ENCODE peak calls at places on chromosomes 7 and 10, in six cellular contexts. F is midbrain; O is brain microvascular endothelial cell; X is stimulated activated CD4-positive, alpha-beta T cell treated with anti-CD3 and anti-CD28 coated beads, Interleukin-4, amount 100 ng/mL, for 1 hour; N is activated T-cell treated with anti-CD3 and anti-CD28 coated beads for 1 hour; J is renal cortical epithelial cell. A is an unnamed sample.

GRCh38 chr7:128890306-128891109 is 20.0 kb downstream of the KCP start:
- DNase-seq in F (no peak), O (no peak), X (no peak), N (no peak), J (no peak), A (no peak)

GRCh38 chr7:27641576-27642230 is 21.0 kb downstream of the HIBADH start:
- DNase-seq in F (no peak), O (peak; percentile 16), X (no peak), N (no peak), J (peak; percentile 81), A (no peak)

GRCh38 chr7:149241695-149242094 is 2.2 kb downstream of the ZNF212 start:
- DNase-seq in F (no peak), O (no peak), X (no peak), N (no peak), J (no peak), A (no peak)

GRCh38 chr7:76051840-76052239 is 3.9 kb downstream of the MDH2 start:
- DNase-seq in F (no peak), O (no peak), X (no peak), N (no peak), J (no peak), A (no peak)

GRCh38 chr10:23293145-23293724 is 51.4 kb downstream of the C10orf67 start:
- DNase-seq in F (peak; percentile 41), O (peak; percentile 21), X (peak; percentile 20), N (no peak), J (peak; percentile 32), A (peak; percentile 33)

GRCh38 chr7:76267107-76267834 is 35.2 kb upstream of the HSPB1 start:
- DNase-seq in F (no peak), O (no peak), X (no peak), N (no peak), J (no peak), A (no peak)

GRCh38 chr7:156836443-156836842 is 56.5 kb downstream of the LMBR1 start:
- DNase-seq in F (no peak), O (no peak), X (no peak), N (no peak), J (peak; percentile 40), A (no peak)

GRCh38 chr10:12418000-12418399 is 68.7 kb downstream of the CAMK1D start:
- DNase-seq in F (no peak), O (no peak), X (no peak), N (no peak), J (no peak), A (no peak)

GRCh38 chr10:102065561-102066420 is 642 bp downstream of the HPS6 start:
- DNase-seq in F (no peak), O (peak; percentile 5), X (peak; percentile 14), N (no peak), J (no peak), A (peak; percentile 13)

GRCh38 chr7:25025218-25025671 is 45.3 kb upstream of the OSBPL3 start:
- DNase-seq in F (no peak), O (peak; percentile 82), X (no peak), N (no peak), J (peak; percentile 95), A (no peak)

GRCh38 chr10:21807162-21807561 is 196.4 kb downstream of the DNAJC1 start:
- DNase-seq in F (no peak), O (no peak), X (no peak), N (no peak), J (no peak), A (no peak)

GRCh38 chr7:112337177-112337576 is 113.1 kb upstream of the IFRD1 start:
- DNase-seq in F (no peak), O (no peak), X (no peak), N (no peak), J (no peak), A (no peak)

GRCh38 chr7:133076142-133076541 is 5.7 kb downstream of the CHCHD3 start:
- DNase-seq in F (no peak), O (no peak), X (no peak), N (no peak), J (no peak), A (no peak)

GRCh38 chr7:55191926-55192692 is 173.0 kb upstream of the LANCL2 start:
- DNase-seq in F (no peak), O (no peak), X (no peak), N (no peak), J (no peak), A (no peak)

GRCh38 chr7:30984359-30985107 is 20.8 kb downstream of the GHRHR start:
- DNase-seq in F (peak; percentile 41), O (no peak), X (no peak), N (no peak), J (peak; percentile 72), A (no peak)

GRCh38 chr10:63887026-63887589 is 365.9 kb downstream of the REEP3 start:
- DNase-seq in F (no peak), O (no peak), X (no peak), N (no peak), J (no peak), A (peak; percentile 72)

GRCh38 chr7:25950488-25951413 is 201.2 kb upstream of the NFE2L3 start:
- DNase-seq in F (peak; percentile 35), O (peak; percentile 32), X (peak; percentile 81), N (peak; percentile 78), J (peak; percentile 40), A (peak; percentile 83)

GRCh38 chr10:44132361-44133289 is 252.3 kb downstream of the CXCL12 start:
- DNase-seq in F (no peak), O (no peak), X (no peak), N (no peak), J (no peak), A (no peak)

GRCh38 chr7:100122067-100122466 is 2.6 kb downstream of the CNPY4 start:
- DNase-seq in F (no peak), O (no peak), X (no peak), N (no peak), J (no peak), A (no peak)

GRCh38 chr7:101567231-101567630 is 61.9 kb downstream of the MYL10 start:
- DNase-seq in F (no peak), O (no peak), X (no peak), N (no peak), J (no peak), A (no peak)

GRCh38 chr10:89283174-89283987 is 18.5 kb upstream of the IFIT2 start:
- DNase-seq in F (peak; percentile 45), O (no peak), X (no peak), N (no peak), J (peak; percentile 93), A (peak; percentile 88)

GRCh38 chr7:111112439-111112838 is 21.5 kb downstream of the LRRN3 start:
- DNase-seq in F (no peak), O (no peak), X (no peak), N (no peak), J (no peak), A (no peak)

GRCh38 chr7:68121655-68122054 is 1125.0 kb downstream of the TYW1 start:
- DNase-seq in F (no peak), O (no peak), X (no peak), N (no peak), J (no peak), A (no peak)

GRCh38 chr7:118580743-118581382 is 356.4 kb downstream of the ANKRD7 start:
- DNase-seq in F (no peak), O (no peak), X (no peak), N (no peak), J (no peak), A (no peak)

GRCh38 chr7:84790873-84791272 is 396.0 kb downstream of the SEMA3D start:
- DNase-seq in F (no peak), O (no peak), X (no peak), N (no peak), J (no peak), A (no peak)

GRCh38 chr7:116805100-116805544 is 57.3 kb upstream of the CAPZA2 start:
- DNase-seq in F (no peak), O (no peak), X (no peak), N (no peak), J (peak; percentile 26), A (no peak)

GRCh38 chr7:45717537-45718235 is 143.5 kb downstream of the ADCY1 start:
- DNase-seq in F (no peak), O (no peak), X (no peak), N (no peak), J (no peak), A (no peak)

GRCh38 chr7:48090095-48090805 is 1.2 kb downstream of the UPP1 start:
- DNase-seq in F (no peak), O (peak; percentile 50), X (no peak), N (no peak), J (peak; percentile 21), A (no peak)

GRCh38 chr7:96084880-96085551 is 236.9 kb downstream of the SLC25A13 start:
- DNase-seq in F (no peak), O (peak; percentile 9), X (no peak), N (no peak), J (peak; percentile 94), A (no peak)

GRCh38 chr7:65925040-65925439 is 52.2 kb downstream of the VKORC1L1 start:
- DNase-seq in F (no peak), O (no peak), X (no peak), N (no peak), J (no peak), A (no peak)

GRCh38 chr10:14325325-14325955 is 5.3 kb downstream of the FRMD4A start:
- DNase-seq in F (no peak), O (peak; percentile 35), X (peak; percentile 69), N (peak; percentile 42), J (peak; percentile 10), A (peak; percentile 42)

GRCh38 chr7:128826916-128827247 is 3.3 kb upstream of the FLNC start:
- DNase-seq in F (no peak), O (no peak), X (no peak), N (no peak), J (no peak), A (no peak)